ENCODE peak calls at places on chromosomes 2 and 18, in eight cellular contexts. L, C, A, U, Z, D, R and I are unnamed samples.
A peak's percentile ranks its signal among the peaks of the same experiment; 100 is the strongest.

GRCh38 chr2:5041501-5041900 is 650.7 kb upstream of the SOX11 start:
- DNase-seq in A (no peak), D (no peak), U (no peak), Z (no peak), C (no peak), L (no peak), R (no peak), I (no peak)

GRCh38 chr2:24399434-24400206 is 39.3 kb upstream of the ITSN2 start:
- DNase-seq in L (no peak), C (no peak), R (no peak), D (peak; percentile 22), A (peak; percentile 81), U (no peak), Z (no peak), I (no peak)

GRCh38 chr18:23238651-23239349 is 103.5 kb downstream of the CABLES1 start:
- DNase-seq in Z (no peak), R (no peak), A (no peak), C (no peak), L (no peak), U (no peak), D (no peak), I (no peak)

GRCh38 chr2:121336528-121337294 is 51.7 kb upstream of the TFCP2L1 start:
- DNase-seq in U (no peak), L (no peak), C (no peak), A (no peak), R (no peak), Z (no peak), D (no peak), I (no peak)

GRCh38 chr2:98175811-98176210 is 88.8 kb downstream of the VWA3B start:
- DNase-seq in R (no peak), L (no peak), D (no peak), A (no peak), Z (no peak), U (no peak), C (no peak), I (no peak)

GRCh38 chr2:186588940-186589732 is 720 bp upstream of the ITGAV start:
- DNase-seq in D (no peak), L (no peak), A (no peak), C (no peak), R (no peak), Z (no peak), U (no peak), I (no peak)

GRCh38 chr2:86000131-86000937 is 105.4 kb downstream of the POLR1A start:
- DNase-seq in L (no peak), A (no peak), Z (no peak), U (peak; percentile 78), C (no peak), R (no peak), D (no peak), I (no peak)

GRCh38 chr18:63765837-63766236 is 9.4 kb upstream of the SERPINB7 start:
- DNase-seq in L (no peak), A (no peak), U (no peak), D (no peak), C (no peak), Z (no peak), R (no peak), I (no peak)